ENCODE peak calls at places on chromosome 6, in five cellular contexts. M is effector memory CD4-positive, alpha-beta T cell; F is IMR-90; O is DND-41; R is neuronal stem cell. H is an unnamed sample. For H3K4me1, the result is how much of the 10 kb centered on the place peaks cover.

GRCh38 chr6:63441266-63441956 is 121.6 kb upstream of the LGSN start:
- DNase-seq in M (no peak), O (no peak), F (no peak), R (no peak), H (no peak)

GRCh38 chr6:155313602-155314091 is 637 bp downstream of the TFB1M start:
- DNase-seq in R (no peak), F (no peak), O (peak), M (no peak), H (no peak)

GRCh38 chr6:169415179-169415578 is 161.5 kb upstream of the THBS2 start:
- DNase-seq in R (no peak), M (no peak), O (no peak), F (no peak), H (no peak)

GRCh38 chr6:35148167-35148741 is 7.1 kb upstream of the TCP11 start:
- DNase-seq in O (no peak), M (no peak), F (peak), R (peak), H (no peak)

GRCh38 chr6:21359926-21360325 is 233.6 kb upstream of the SOX4 start:
- DNase-seq in M (no peak), F (no peak), R (no peak), O (no peak), H (no peak)

GRCh38 chr6:165231581-165232276 is 77.7 kb downstream of the C6orf118 start:
- DNase-seq in M (no peak), F (no peak), O (peak), R (no peak), H (no peak)

GRCh38 chr6:136016228-136017225 is 165.0 kb downstream of the PDE7B start:
- DNase-seq in R (no peak), M (no peak), F (no peak), O (no peak), H (no peak)

GRCh38 chr6:118372413-118372812 is 175.7 kb upstream of the PLN start:
- DNase-seq in O (no peak), F (peak), M (no peak), R (no peak), H (no peak)

GRCh38 chr6:70520575-70520974 is 46.2 kb upstream of the SDHAF4 start:
- DNase-seq in R (no peak), M (no peak), O (peak), F (peak), H (no peak)

GRCh38 chr6:32148722-32149576 is 2.8 kb downstream of the PRRT1 start:
- DNase-seq in O (no peak), F (no peak), R (no peak), M (peak), H (peak)

GRCh38 chr6:169490409-169490708 is 211.5 kb downstream of the WDR27 start:
- DNase-seq in R (no peak), O (no peak), F (no peak), M (no peak), H (no peak)

GRCh38 chr6:43743682-43744381 is 26.2 kb upstream of the VEGFA start:
- DNase-seq in F (no peak), M (no peak), O (no peak), R (no peak), H (no peak)

GRCh38 chr6:113694278-113695077 is 162.7 kb upstream of the MARCKS start:
- DNase-seq in O (no peak), R (no peak), F (peak), M (no peak), H (no peak)

GRCh38 chr6:138757131-138757530 is 16.4 kb upstream of the CCDC28A start:
- DNase-seq in M (no peak), O (no peak), F (no peak), R (no peak), H (no peak)

GRCh38 chr6:116682334-116682712 is 1.3 kb downstream of the KPNA5 start:
- DNase-seq in O (peak), F (peak), M (peak), R (no peak), H (peak)

GRCh38 chr6:49410564-49410963 is 52.5 kb downstream of the MMUT start:
- DNase-seq in M (no peak), R (no peak), O (no peak), F (no peak), H (no peak)

GRCh38 chr6:129110687-129111343 is 227.9 kb downstream of the LAMA2 start:
- DNase-seq in O (no peak), F (peak), M (no peak), R (no peak), H (no peak)

GRCh38 chr6:63713332-63713731 is 77.7 kb downstream of the PHF3 start:
- DNase-seq in R (no peak), O (no peak), F (no peak), M (no peak), H (no peak)

GRCh38 chr6:141326426-141326825 is 806.3 kb upstream of the GJE1 start:
- DNase-seq in O (no peak), R (no peak), F (peak), M (no peak), H (peak)
- H3K4me3 ChIP-seq in O (no peak), R (no peak), F (peak), M (peak), H (peak)

GRCh38 chr6:122471107-122472021 is at the start of gene SERINC1:
- DNase-seq in F (peak), R (peak), O (peak), M (peak), H (peak)
- H3K4me1 ChIP-seq in F (under half), R (under half), O (under half), M (under half), H (under half)

GRCh38 chr6:30841644-30842504 is 42.4 kb upstream of the DDR1 start:
- DNase-seq in M (no peak), F (peak), O (no peak), R (no peak), H (no peak)

GRCh38 chr6:30845183-30845582 is 39.1 kb upstream of the DDR1 start:
- DNase-seq in O (peak), F (no peak), M (no peak), R (no peak), H (no peak)

GRCh38 chr6:30842754-30843610 is 41.3 kb upstream of the DDR1 start:
- DNase-seq in F (no peak), M (no peak), O (peak), R (no peak), H (peak)

GRCh38 chr6:30844118-30844535 is 40.2 kb upstream of the DDR1 start:
- DNase-seq in M (no peak), O (no peak), R (peak), F (peak), H (no peak)

DNA sequence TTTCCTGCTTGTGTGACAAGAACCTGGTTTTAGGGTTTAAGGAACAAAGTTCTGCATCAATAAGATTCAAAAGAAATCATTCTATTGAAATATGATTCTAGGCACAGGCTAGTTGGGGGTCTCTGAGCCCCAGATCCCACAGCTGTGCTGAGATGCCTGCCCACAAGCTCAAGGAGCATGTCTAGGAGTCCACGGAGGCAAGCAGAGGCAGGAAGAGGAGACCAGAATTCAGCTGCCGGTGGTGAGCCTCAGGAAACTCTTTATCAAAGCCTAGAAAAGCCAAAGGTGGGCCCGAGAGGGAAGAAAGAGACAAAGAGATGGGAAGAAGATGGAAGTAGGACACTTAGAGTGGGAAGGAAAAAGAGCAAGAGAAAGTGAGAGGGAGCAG is 40.7 kb upstream of the DDR1 start:
- DNase-seq in O (peak), M (no peak), R (no peak), F (no peak), H (no peak)
- H3K27ac ChIP-seq in O (peak), M (no peak), R (peak), F (peak), H (no peak)

DNA sequence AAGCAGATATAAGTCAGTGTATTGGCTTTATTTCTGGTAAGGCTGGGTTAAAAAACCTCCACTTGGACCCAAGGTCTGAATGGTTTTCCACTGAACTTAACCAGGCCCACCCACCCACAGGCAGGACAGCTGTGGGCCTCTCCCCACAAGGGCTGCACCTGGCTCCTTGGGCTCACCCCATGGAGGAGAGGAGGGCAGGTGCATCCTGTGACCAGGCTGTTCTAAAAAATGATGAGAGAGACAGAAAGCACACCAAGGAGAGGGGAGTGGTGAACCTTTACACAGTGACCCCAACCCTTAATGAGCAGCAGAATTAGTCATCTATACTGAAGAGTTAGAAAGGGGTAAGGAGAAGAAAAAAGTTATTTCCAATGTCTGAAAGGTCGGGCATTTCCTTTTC is 34.5 kb upstream of the DUSP22 start:
- DNase-seq in O (peak), F (no peak), R (no peak), M (no peak), H (no peak)
- H3K4me3 ChIP-seq in O (no peak), F (no peak), R (no peak), M (no peak), H (no peak)

DNA sequence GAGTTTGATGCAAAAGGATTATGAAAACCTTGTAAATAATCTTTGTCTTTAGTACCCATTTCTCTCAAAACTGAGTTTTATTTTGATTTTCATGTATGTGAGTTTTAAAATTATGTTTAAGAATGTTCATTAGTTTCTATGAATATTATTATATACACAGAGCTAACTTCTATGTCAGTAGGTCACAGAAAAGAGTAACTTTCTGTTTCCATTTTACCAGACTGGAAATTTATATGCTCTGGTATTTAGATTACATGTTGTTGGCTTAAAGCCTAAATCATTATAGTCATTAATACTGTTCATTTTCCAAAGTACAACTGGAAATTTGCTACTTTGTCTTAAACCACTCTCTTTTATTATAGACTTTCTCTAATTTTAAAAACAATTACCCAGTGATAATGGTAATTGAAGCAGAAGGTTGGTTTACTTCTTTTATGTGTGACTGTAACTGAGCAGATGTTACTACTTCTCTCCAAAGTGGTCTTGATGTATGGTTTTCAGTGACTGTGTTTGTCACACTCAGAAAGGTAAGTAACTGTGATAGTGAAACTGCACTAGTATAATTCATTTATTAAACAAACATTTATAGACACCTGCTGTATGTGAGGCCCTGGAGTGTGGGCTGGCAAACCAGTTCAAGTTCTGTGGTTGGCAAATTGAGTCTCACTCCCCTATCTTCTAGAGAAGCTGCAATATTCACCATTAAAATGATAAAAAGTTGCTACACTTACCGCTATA is 13.2 kb downstream of the CRYBG1 start:
- DNase-seq in F (no peak), R (no peak), M (no peak), O (no peak), H (no peak)
- H3K4me1 ChIP-seq in F (under half), R (under half), M (under half), O (under half), H (under half)

DNA sequence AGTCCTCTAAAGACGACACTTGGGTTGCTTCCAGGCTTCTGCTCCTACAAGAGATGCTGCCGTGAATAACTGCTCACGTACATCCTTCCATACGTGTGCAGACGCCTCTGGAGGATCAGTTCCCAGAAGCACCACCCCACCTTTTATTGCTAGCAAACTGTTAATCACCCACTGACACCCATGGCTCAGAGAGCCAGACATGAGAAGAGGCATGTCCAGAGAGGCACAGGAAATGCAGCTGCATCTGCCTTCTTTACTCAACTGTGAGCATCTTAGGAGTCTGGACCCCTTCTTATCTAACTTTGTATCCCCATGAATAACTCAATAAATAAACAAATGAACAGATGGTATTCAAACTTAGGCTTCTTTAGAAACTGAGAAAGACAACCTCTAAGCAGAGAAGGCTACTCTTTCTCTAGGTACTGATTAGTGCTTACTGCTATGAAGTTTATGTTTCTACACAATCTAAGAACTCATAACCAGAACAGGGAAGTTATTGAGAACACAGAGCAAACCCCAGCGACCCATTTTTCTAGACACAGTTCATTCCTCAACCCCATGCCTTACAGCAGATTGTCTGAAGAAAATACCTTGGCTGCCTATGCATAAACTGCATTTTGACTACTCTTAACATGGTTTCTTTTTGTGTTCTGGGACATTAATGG is 228.7 kb upstream of the RREB1 start:
- DNase-seq in R (no peak), O (no peak), F (peak), M (no peak), H (no peak)
- H3K27ac ChIP-seq in R (no peak), O (no peak), F (no peak), M (no peak), H (no peak)

DNA sequence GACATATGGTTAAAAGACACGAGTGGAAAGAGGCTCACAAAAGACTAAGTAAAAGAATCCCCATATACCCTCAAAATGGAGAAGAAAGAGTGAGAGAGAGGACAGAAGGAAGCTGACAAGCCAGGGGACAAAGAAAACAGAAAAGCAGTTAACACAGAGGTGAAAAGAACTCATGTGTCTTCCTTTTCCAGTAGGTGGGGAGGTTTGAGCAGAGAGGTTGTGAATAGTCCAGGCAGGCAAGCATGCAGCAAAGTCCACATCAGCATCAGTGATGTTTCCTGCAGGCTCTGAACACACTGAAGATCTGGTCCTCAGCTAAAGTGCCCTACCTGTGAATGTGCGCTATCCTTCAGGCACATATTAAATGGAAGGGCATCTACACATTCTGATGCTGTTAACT is 196.5 kb upstream of the IRAK1BP1 start:
- DNase-seq in M (no peak), R (no peak), O (no peak), F (no peak), H (no peak)
- H3K4me3 ChIP-seq in M (no peak), R (no peak), O (no peak), F (no peak), H (no peak)

DNA sequence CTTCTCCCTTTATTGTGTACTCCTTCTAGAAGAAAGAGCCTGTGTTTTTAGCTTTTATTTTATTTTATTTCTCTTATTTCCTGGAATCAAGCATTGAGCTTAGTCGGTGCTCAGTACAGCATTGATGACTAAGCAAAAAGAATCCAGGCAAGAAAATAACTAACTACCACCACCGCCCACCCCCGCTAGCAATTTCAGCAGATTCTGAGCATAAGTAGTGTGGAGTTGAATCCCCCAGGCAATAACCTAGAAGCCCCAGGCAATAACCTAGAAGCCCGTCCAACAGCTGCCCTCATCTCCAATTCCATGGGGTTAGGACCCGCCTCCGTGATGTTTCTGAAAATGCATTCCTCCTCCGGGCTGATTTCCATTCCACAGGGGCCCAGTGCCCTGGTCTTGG is 258.0 kb upstream of the TAB2 start:
- DNase-seq in R (no peak), F (peak), O (peak), M (no peak), H (peak)
- H3K4me1 ChIP-seq in R (under half), F (under half), O (half or more), M (under half), H (under half)

DNA sequence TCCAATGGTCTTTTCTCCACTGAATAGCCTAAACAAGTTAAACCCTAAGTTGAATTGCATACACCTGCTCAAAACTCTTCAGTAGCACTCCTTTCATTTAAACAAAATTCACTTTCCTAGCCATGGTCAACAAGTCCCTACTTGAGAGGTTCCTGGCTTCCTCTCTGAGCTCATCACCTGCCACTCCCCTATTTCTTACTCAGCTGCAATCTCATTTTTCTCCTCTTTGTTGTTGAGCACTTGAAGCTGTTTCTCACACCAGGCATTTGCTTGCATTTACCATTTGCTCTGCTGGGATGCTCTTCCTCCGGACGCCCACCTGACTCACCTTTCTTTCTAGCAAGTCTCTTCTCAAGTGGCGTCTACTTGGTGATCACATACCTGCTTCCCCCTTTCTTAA is 38.5 kb downstream of the EDN1 start:
- DNase-seq in F (no peak), M (no peak), O (no peak), R (no peak), H (no peak)
- H3K27ac ChIP-seq in F (no peak), M (no peak), O (no peak), R (no peak), H (no peak)

GRCh38 chr6:125528614-125529013 is 220.8 kb upstream of the HEY2 start:
- DNase-seq in R (peak), O (no peak), F (no peak), M (no peak), H (no peak)
- H3K4me3 ChIP-seq in R (no peak), O (no peak), F (no peak), M (no peak), H (no peak)

H was measured in CD4-positive, CD25-positive, alpha-beta regulatory T cell.